ENCODE peak calls at places on chromosomes 13 and 19, in six cellular contexts. I, A, M, Z, Y and R are unnamed samples.

GRCh38 chr19:31312004-31312403 is 37.2 kb downstream of the TSHZ3 start:
- DNase-seq in Z (peak), Y (peak), A (no peak), I (no peak), M (no peak), R (peak)

GRCh38 chr19:18439025-18439909 is 1.3 kb upstream of the ISYNA1 start:
- DNase-seq in Z (peak), I (no peak), A (no peak), Y (peak), M (no peak), R (peak)

GRCh38 chr13:59230484-59231264 is 933.1 kb downstream of the DIAPH3 start:
- DNase-seq in I (no peak), Z (no peak), A (no peak), M (no peak), Y (no peak), R (no peak)

GRCh38 chr13:75803175-75803611 is 167.1 kb downstream of the LMO7 start:
- DNase-seq in Z (no peak), I (no peak), Y (no peak), M (no peak), A (no peak), R (no peak)

GRCh38 chr19:48478339-48479061 is 9.3 kb downstream of the CYTH2 start:
- DNase-seq in A (no peak), Z (no peak), M (no peak), Y (no peak), I (no peak), R (no peak)

GRCh38 chr19:54062643-54063042 is 1.1 kb downstream of the VSTM1 start:
- DNase-seq in Z (no peak), I (no peak), Y (no peak), A (peak), M (no peak), R (no peak)

GRCh38 chr19:53308339-53308811 is 25.2 kb upstream of the ZNF845 start:
- DNase-seq in Z (no peak), M (peak), Y (no peak), A (no peak), I (no peak), R (no peak)

GRCh38 chr19:45302416-45302815 is 20.3 kb downstream of the CKM start:
- DNase-seq in I (no peak), A (no peak), Z (no peak), Y (no peak), M (no peak), R (no peak)

GRCh38 chr13:42990991-42991891 is 800 bp downstream of the EPSTI1 start:
- DNase-seq in Y (no peak), M (no peak), I (no peak), Z (no peak), A (no peak), R (no peak)

GRCh38 chr19:21483589-21484170 is 21.7 kb upstream of the ZNF429 start:
- DNase-seq in Y (no peak), A (peak), Z (peak), M (peak), I (no peak), R (peak)

GRCh38 chr13:57698851-57699250 is 67.3 kb downstream of the PCDH17 start:
- DNase-seq in A (no peak), M (no peak), I (no peak), Z (no peak), Y (no peak), R (no peak)

GRCh38 chr13:57568865-57569264 is 62.7 kb upstream of the PCDH17 start:
- DNase-seq in M (no peak), Z (no peak), Y (no peak), A (no peak), I (no peak), R (no peak)

GRCh38 chr13:50999641-51000040 is 90.0 kb downstream of the RNASEH2B start:
- DNase-seq in A (no peak), I (no peak), Z (no peak), Y (no peak), M (no peak), R (no peak)

GRCh38 chr19:53915000-53915399 is 5.9 kb downstream of the CACNG7 start:
- DNase-seq in M (no peak), Z (no peak), Y (no peak), A (no peak), I (no peak), R (no peak)

GRCh38 chr19:4967738-4968461 is 1.0 kb upstream of the KDM4B start:
- DNase-seq in Z (peak), I (no peak), A (no peak), Y (peak), M (no peak), R (peak)

GRCh38 chr19:4969772-4970531 is 1.0 kb downstream of the KDM4B start:
- DNase-seq in I (no peak), M (no peak), Y (peak), A (no peak), Z (peak), R (peak)

GRCh38 chr19:4969292-4969771 is 419 bp downstream of the KDM4B start:
- DNase-seq in I (no peak), Z (no peak), Y (no peak), M (no peak), A (no peak), R (no peak)

GRCh38 chr19:4966591-4966990 is 2.3 kb upstream of the KDM4B start:
- DNase-seq in M (no peak), Y (no peak), Z (no peak), A (no peak), I (no peak), R (no peak)

GRCh38 chr19:4968462-4969291 is at the start of gene KDM4B:
- DNase-seq in M (peak), Y (peak), A (peak), I (peak), Z (peak), R (peak)
- TF ChIP-seq CTCF in M (no peak), Y (no peak), A (no peak), I (no peak), Z (no peak), R (no peak)

GRCh38 chr19:51016798-51017683 is 2.5 kb downstream of the KLK10 start:
- DNase-seq in Z (peak), Y (no peak), I (no peak), M (peak), A (no peak), R (peak)

GRCh38 chr19:51015691-51016267 is 3.7 kb downstream of the KLK10 start:
- DNase-seq in Z (no peak), M (no peak), Y (no peak), I (no peak), A (no peak), R (no peak)

GRCh38 chr19:51019544-51019925 is at the start of gene KLK10:
- DNase-seq in Y (no peak), M (no peak), Z (no peak), I (no peak), A (no peak), R (no peak)

GRCh38 chr19:51020988-51021651 is 1.6 kb upstream of the KLK10 start:
- DNase-seq in M (no peak), Y (peak), A (no peak), Z (peak), I (no peak), R (peak)

DNA sequence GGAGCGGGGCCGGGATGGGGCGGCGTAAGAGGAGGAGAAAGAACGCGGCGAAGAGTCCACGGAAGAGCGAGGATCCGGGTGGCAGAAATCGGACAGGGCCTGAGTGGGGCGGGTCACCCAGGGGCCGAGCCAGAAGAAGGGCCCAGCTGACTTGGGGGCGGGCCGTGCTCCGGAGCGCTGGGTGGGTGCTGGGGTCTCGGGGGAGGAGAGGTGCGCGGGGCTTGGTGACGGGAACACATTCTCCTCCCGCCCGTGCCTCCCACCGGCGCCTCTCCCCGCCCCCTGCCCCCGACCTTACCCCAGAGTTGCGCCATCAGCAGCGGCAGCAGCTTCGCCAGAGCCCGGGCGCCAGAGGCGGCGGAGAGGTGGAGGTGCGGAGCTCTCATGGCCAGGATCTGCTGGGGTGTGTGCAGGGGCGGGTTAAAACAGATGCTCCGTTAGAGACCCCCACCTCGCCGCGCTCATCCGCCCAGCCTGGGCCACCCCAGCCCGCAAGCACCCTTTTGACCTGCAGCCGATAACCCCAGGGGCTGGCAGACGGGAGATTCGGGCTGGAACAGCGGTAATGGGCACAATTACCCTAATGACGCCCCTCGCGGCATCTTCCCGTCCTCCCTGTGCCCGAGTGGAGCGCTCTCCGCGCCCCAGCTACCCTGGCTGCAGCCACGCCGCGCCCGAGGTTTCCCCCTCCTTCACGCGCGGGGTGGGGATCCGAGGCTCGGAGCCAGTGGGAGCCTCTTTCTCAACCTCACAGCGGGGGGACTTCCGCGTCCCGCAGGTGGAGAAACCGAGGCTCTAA is 565 bp downstream of the KLK10 start:
- DNase-seq in Y (no peak), I (no peak), M (peak), Z (no peak), A (no peak), R (no peak)
- H3K4me3 ChIP-seq in Y (no peak), I (peak), M (peak), Z (no peak), A (peak), R (no peak)

DNA sequence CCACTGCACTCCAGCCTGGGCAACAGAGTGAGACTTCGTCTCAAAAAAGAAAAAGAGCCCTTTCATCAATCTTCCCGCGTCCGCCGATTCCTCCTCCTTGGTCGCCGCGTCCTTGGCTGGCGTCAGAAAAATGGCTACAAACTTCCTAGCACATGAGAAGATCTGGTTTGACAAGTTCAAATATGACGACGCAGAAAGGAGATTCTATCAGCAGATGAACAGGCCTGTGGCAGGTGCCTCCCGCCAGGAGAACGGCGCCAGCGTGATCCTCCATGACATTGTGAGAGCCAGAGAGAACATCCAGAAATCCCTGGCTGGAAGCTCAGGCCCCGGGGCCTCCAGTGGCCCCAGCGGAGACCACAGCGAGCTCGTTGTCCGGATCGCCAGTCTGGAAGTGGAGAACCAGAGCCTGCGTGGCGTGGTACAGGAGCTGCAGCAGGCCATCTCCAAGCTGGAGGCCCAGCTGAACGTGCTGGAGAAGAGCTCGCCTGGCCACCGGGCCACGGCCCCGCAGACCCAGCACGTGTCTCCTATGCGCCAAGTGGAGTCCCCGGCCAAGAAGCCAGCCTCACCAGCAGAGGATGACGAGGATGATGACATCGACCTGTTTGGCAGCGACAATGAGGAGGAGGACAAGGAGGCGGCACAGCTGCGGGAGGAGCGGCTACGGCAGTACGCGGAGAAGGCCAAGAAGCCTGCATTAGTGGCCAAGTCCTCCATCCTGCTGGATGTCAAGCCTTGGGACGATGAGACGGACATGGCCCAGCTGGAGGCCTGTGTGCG is 2.1 kb upstream of the MISP3 start:
- DNase-seq in I (no peak), M (no peak), A (no peak), Y (no peak), Z (no peak), R (no peak)
- TF ChIP-seq CTCF in I (no peak), M (no peak), A (no peak), Y (no peak), Z (no peak), R (no peak)

GRCh38 chr19:39623946-39624345 is 21.6 kb downstream of the LGALS13 start:
- DNase-seq in Z (no peak), I (no peak), M (no peak), Y (no peak), A (no peak), R (no peak)
- H3K4me3 ChIP-seq in Z (no peak), I (no peak), M (no peak), Y (no peak), A (no peak), R (no peak)

GRCh38 chr13:31543190-31543589 is 196.1 kb upstream of the RXFP2 start:
- DNase-seq in I (no peak), A (no peak), Z (no peak), M (no peak), Y (no peak), R (no peak)

GRCh38 chr13:31540316-31540715 is 199.0 kb upstream of the RXFP2 start:
- DNase-seq in Z (no peak), I (no peak), M (no peak), A (no peak), Y (no peak), R (no peak)

GRCh38 chr13:31538067-31539042 is 201.0 kb upstream of the RXFP2 start:
- DNase-seq in Y (peak), M (no peak), I (no peak), Z (peak), A (no peak), R (peak)
- TF ChIP-seq CTCF in Y (peak), M (peak), I (peak), Z (peak), A (peak), R (peak)

GRCh38 chr19:38693380-38694223 is 46.2 kb downstream of the ACTN4 start:
- DNase-seq in Z (peak), M (no peak), Y (peak), I (no peak), A (no peak), R (peak)
- H3K4me3 ChIP-seq in Z (no peak), M (no peak), Y (no peak), I (peak), A (no peak), R (no peak)